ENCODE peak calls at places on chromosomes 1 and 21, in eight cellular contexts. C, K, G, W, U, Q, R and H are unnamed samples.

GRCh38 chr1:50155564-50155963 is 46.8 kb downstream of the ELAVL4 start:
- DNase-seq in C (no peak), K (no peak), G (no peak), W (no peak), U (no peak), Q (no peak), R (no peak), H (no peak)

GRCh38 chr1:219438386-219438785 is 174.5 kb downstream of the ZC3H11B start:
- DNase-seq in C (no peak), K (no peak), G (no peak), W (no peak), U (no peak), Q (no peak), R (no peak), H (no peak)

GRCh38 chr1:17405898-17406759 is 33.3 kb downstream of the RCC2 start:
- DNase-seq in C (no peak), K (peak; percentile 56), G (peak; percentile 39), W (peak; percentile 77), U (peak; percentile 86), Q (peak; percentile 41), R (peak; percentile 70), H (peak; percentile 53)

GRCh38 chr1:7948950-7949349 is 8.3 kb upstream of the TNFRSF9 start:
- DNase-seq in C (no peak), K (peak; percentile 23), G (no peak), W (no peak), U (no peak), Q (no peak), R (no peak), H (no peak)

GRCh38 chr1:85189120-85189519 is 11.7 kb downstream of the SYDE2 start:
- DNase-seq in C (no peak), K (no peak), G (no peak), W (no peak), U (no peak), Q (no peak), R (no peak), H (no peak)

GRCh38 chr1:9825101-9826074 is 1.6 kb upstream of the CLSTN1 start:
- DNase-seq in C (peak; percentile 87), K (peak; percentile 46), G (peak; percentile 48), W (peak; percentile 76), U (peak; percentile 39), Q (peak; percentile 80), R (peak; percentile 86), H (peak; percentile 94)

GRCh38 chr1:113429461-113430153 is 39.3 kb downstream of the MAGI3 start:
- DNase-seq in C (no peak), K (peak; percentile 25), G (peak; percentile 14), W (no peak), U (no peak), Q (no peak), R (no peak), H (no peak)

GRCh38 chr1:150429805-150430204 is 57.4 kb upstream of the TARS2 start:
- DNase-seq in C (no peak), K (peak; percentile 36), G (no peak), W (no peak), U (no peak), Q (no peak), R (peak; percentile 16), H (no peak)

GRCh38 chr1:1264026-1264425 is 9.6 kb downstream of the UBE2J2 start:
- DNase-seq in C (no peak), K (no peak), G (no peak), W (no peak), U (no peak), Q (no peak), R (no peak), H (no peak)

GRCh38 chr1:207565546-207566468 is 69.8 kb downstream of the CR1 start:
- DNase-seq in C (no peak), K (peak; percentile 9), G (no peak), W (no peak), U (peak; percentile 34), Q (no peak), R (no peak), H (no peak)

GRCh38 chr1:212655668-212656440 is 43.8 kb downstream of the BATF3 start:
- DNase-seq in C (no peak), K (no peak), G (no peak), W (no peak), U (no peak), Q (no peak), R (no peak), H (no peak)

GRCh38 chr1:55670331-55671082 is 455.3 kb upstream of the USP24 start:
- DNase-seq in C (no peak), K (peak; percentile 59), G (no peak), W (no peak), U (no peak), Q (no peak), R (no peak), H (no peak)

GRCh38 chr1:55673416-55673815 is 458.3 kb upstream of the USP24 start:
- DNase-seq in C (no peak), K (no peak), G (no peak), W (no peak), U (no peak), Q (no peak), R (no peak), H (no peak)

GRCh38 chr1:55669308-55669707 is 454.1 kb upstream of the USP24 start:
- DNase-seq in C (peak; percentile 67), K (peak; percentile 63), G (peak; percentile 23), W (no peak), U (no peak), Q (peak; percentile 46), R (no peak), H (no peak)
- H3K27ac ChIP-seq in C (peak overlapping the region; percentile 18), K (no peak overlapping the region), G (peak overlapping the region; percentile 17), W (peak overlapping the region; percentile 52), U (no peak overlapping the region), Q (peak overlapping the region; percentile 54), R (peak overlapping the region; percentile 39), H (no peak overlapping the region)

GRCh38 chr21:34526236-34526617 is 14.2 kb upstream of the KCNE1 start:
- DNase-seq in C (no peak), K (no peak), G (no peak), W (no peak), U (no peak), Q (no peak), R (no peak), H (no peak)
- H3K4me1 ChIP-seq in C (peaks cover 37% of the 10 kb centered on the region), K (peaks cover 10% of the 10 kb centered on the region), G (peaks cover 69% of the 10 kb centered on the region), W (peaks cover 3% of the 10 kb centered on the region), U (peaks cover 28% of the 10 kb centered on the region), Q (peaks cover 6% of the 10 kb centered on the region), R (peaks cover 42% of the 10 kb centered on the region), H (peaks cover 14% of the 10 kb centered on the region)

GRCh38 chr1:96842215-96842614 is 120.6 kb downstream of the PTBP2 start:
- DNase-seq in C (no peak), K (peak; percentile 51), G (no peak), W (no peak), U (no peak), Q (no peak), R (no peak), H (no peak)
- TF ChIP-seq CTCF in C (no peak), K (peak; percentile 58), G (no peak), W (no peak), U (peak; percentile 28), Q (no peak), R (no peak), H (no peak)

GRCh38 chr1:29805896-29806160 is 569.5 kb downstream of the PTPRU start:
- DNase-seq in C (no peak), K (no peak), G (no peak), W (no peak), U (no peak), Q (no peak), R (no peak), H (peak; percentile 2)
- H3K27ac ChIP-seq in C (no peak overlapping the region), K (no peak overlapping the region), G (no peak overlapping the region), W (no peak overlapping the region), U (no peak overlapping the region), Q (no peak overlapping the region), R (no peak overlapping the region), H (no peak overlapping the region)

GRCh38 chr1:225437710-225438437 is 10.0 kb upstream of the LBR start:
- DNase-seq in C (peak; percentile 73), K (peak; percentile 57), G (no peak), W (no peak), U (peak; percentile 53), Q (no peak), R (no peak), H (peak; percentile 44)

GRCh38 chr1:225445644-225446297 is 17.9 kb upstream of the LBR start:
- DNase-seq in C (peak; percentile 79), K (no peak), G (no peak), W (no peak), U (no peak), Q (no peak), R (no peak), H (peak; percentile 70)

GRCh38 chr1:225440380-225440957 is 12.6 kb upstream of the LBR start:
- DNase-seq in C (no peak), K (no peak), G (no peak), W (no peak), U (no peak), Q (no peak), R (no peak), H (peak; percentile 65)

GRCh38 chr1:225442156-225442555 is 14.3 kb upstream of the LBR start:
- DNase-seq in C (peak; percentile 47), K (no peak), G (no peak), W (no peak), U (no peak), Q (no peak), R (no peak), H (no peak)

GRCh38 chr1:225441314-225442119 is 13.7 kb upstream of the LBR start:
- DNase-seq in C (peak; percentile 40), K (no peak), G (peak; percentile 2), W (no peak), U (no peak), Q (no peak), R (no peak), H (peak; percentile 87)
- H3K4me1 ChIP-seq in C (peaks cover 77% of the 10 kb centered on the region), K (peaks cover 10% of the 10 kb centered on the region), G (peaks cover 34% of the 10 kb centered on the region), W (peaks cover 5% of the 10 kb centered on the region), U (peaks cover under 1% of the 10 kb centered on the region), Q (peaks cover 14% of the 10 kb centered on the region), R (peaks cover 37% of the 10 kb centered on the region), H (peaks cover 30% of the 10 kb centered on the region)